ENCODE peak calls at places on chromosome 10, in six cellular contexts. W is breast epithelium, J is H7, S is GM20000, G is neural progenitor cell, K is kidney glomerular epithelial cell. V is an unnamed sample.
A peak's percentile ranks its signal among the peaks of the same experiment; 100 is the strongest.

GRCh38 chr10:127117125-127117524 is 79.3 kb downstream of the INSYN2A start:
- DNase-seq in S (no peak), W (no peak), J (peak; percentile 65), G (peak; percentile 77), K (peak; percentile 64), V (no peak)

GRCh38 chr10:1881636-1882035 is 144.3 kb upstream of the ADARB2 start:
- DNase-seq in S (no peak), K (no peak), G (no peak), W (no peak), J (no peak), V (no peak)

GRCh38 chr10:49389331-49389920 is 6.5 kb downstream of the DRGX start:
- DNase-seq in G (no peak), K (no peak), S (no peak), J (no peak), W (no peak), V (no peak)

GRCh38 chr10:80265740-80266512 is 23.5 kb downstream of the MAT1A start:
- DNase-seq in W (no peak), J (peak; percentile 74), S (no peak), K (no peak), G (peak; percentile 52), V (no peak)

GRCh38 chr10:114258274-114258840 is 19.3 kb downstream of the VWA2 start:
- DNase-seq in G (no peak), S (no peak), J (no peak), W (no peak), K (no peak), V (no peak)

GRCh38 chr10:79411546-79412495 is 33.6 kb downstream of the ZCCHC24 start:
- DNase-seq in S (no peak), K (no peak), W (no peak), G (no peak), J (no peak), V (no peak)

GRCh38 chr10:16943301-16944080 is 126.3 kb upstream of the RSU1 start:
- DNase-seq in K (no peak), G (no peak), J (no peak), W (no peak), S (no peak), V (no peak)

GRCh38 chr10:93954726-93955363 is 38.9 kb upstream of the PLCE1 start:
- DNase-seq in S (no peak), J (no peak), K (peak; percentile 17), W (no peak), G (no peak), V (no peak)

GRCh38 chr10:28569506-28570159 is 36.7 kb downstream of the WAC start:
- DNase-seq in K (no peak), W (no peak), S (no peak), J (no peak), G (no peak), V (no peak)

GRCh38 chr10:122779924-122780323 is 65.7 kb downstream of the CUZD1 start:
- DNase-seq in W (no peak), G (no peak), J (no peak), K (no peak), S (no peak), V (no peak)

GRCh38 chr10:132713421-132714095 is 72.4 kb downstream of the NKX6-2 start:
- DNase-seq in K (no peak), W (no peak), J (peak; percentile 82), S (no peak), G (no peak), V (no peak)

GRCh38 chr10:113027574-113028392 is 77.7 kb downstream of the TCF7L2 start:
- DNase-seq in K (no peak), W (no peak), J (no peak), G (peak; percentile 84), S (no peak), V (no peak)

GRCh38 chr10:104299031-104299904 is 30.3 kb downstream of the GSTO2 start:
- DNase-seq in K (no peak), G (no peak), W (no peak), S (no peak), J (no peak), V (no peak)

GRCh38 chr10:119103687-119104652 is at the start of gene DENND10:
- DNase-seq in J (peak; percentile 100), S (peak; percentile 97), K (peak; percentile 52), W (peak; percentile 68), G (peak; percentile 91), V (peak; percentile 62)

GRCh38 chr10:132908621-132909295 is 33.6 kb downstream of the CFAP46 start:
- DNase-seq in G (no peak), W (no peak), S (no peak), K (no peak), J (no peak), V (no peak)

GRCh38 chr10:119849031-119849789 is 23.4 kb downstream of the MCMBP start:
- DNase-seq in J (no peak), W (no peak), S (no peak), G (no peak), K (peak; percentile 73), V (no peak)

GRCh38 chr10:125726914-125727313 is 7.4 kb downstream of the EDRF1 start:
- DNase-seq in J (no peak), G (no peak), W (no peak), S (no peak), K (no peak), V (no peak)